ENCODE peak calls at places on chromosome 14, in seven cellular contexts. D is lung, J is progenitor cell of endocrine pancreas, T is HL-60, E is nephron progenitor cell, K is neural crest cell, F is AG09319. S is an unnamed sample.

GRCh38 chr14:57492859-57493258 is 798 bp downstream of the CCDC198 start:
- DNase-seq in F (peak), J (no peak), E (no peak), K (no peak), T (no peak), D (no peak), S (peak)

GRCh38 chr14:23449314-23449713 is 13.9 kb upstream of the MYH7 start:
- DNase-seq in E (no peak), D (no peak), T (no peak), J (no peak), F (no peak), K (no peak), S (no peak)

GRCh38 chr14:50835280-50835679 is 4.3 kb upstream of the NIN start:
- DNase-seq in K (no peak), T (no peak), D (no peak), F (no peak), E (no peak), J (no peak), S (no peak)

GRCh38 chr14:66074546-66074945 is 411.6 kb upstream of the CCDC196 start:
- DNase-seq in D (no peak), K (no peak), T (no peak), E (peak), J (no peak), F (no peak), S (no peak)

GRCh38 chr14:70057519-70058136 is 131.1 kb downstream of the SLC8A3 start:
- DNase-seq in D (no peak), T (no peak), E (no peak), F (no peak), K (no peak), J (no peak), S (no peak)

GRCh38 chr14:104548802-104549535 is 30.6 kb upstream of the C14orf180 start:
- DNase-seq in F (no peak), T (no peak), J (no peak), E (no peak), K (no peak), D (no peak), S (no peak)

GRCh38 chr14:73771848-73772705 is 57.9 kb upstream of the PNMA1 start:
- DNase-seq in F (no peak), J (no peak), D (no peak), T (peak), K (no peak), E (no peak), S (no peak)

GRCh38 chr14:78848234-78848820 is 678.2 kb downstream of the NRXN3 start:
- DNase-seq in D (peak), K (peak), T (no peak), J (peak), F (no peak), E (peak), S (no peak)

GRCh38 chr14:72439707-72440106 is 454.2 kb downstream of the DPF3 start:
- DNase-seq in D (no peak), J (no peak), T (no peak), E (no peak), F (no peak), K (no peak), S (no peak)

GRCh38 chr14:35366048-35366428 is 38.5 kb downstream of the NFKBIA start:
- DNase-seq in K (no peak), T (no peak), D (no peak), J (no peak), F (no peak), E (no peak), S (no peak)

GRCh38 chr14:104749111-104749649 is 3.8 kb upstream of the SIVA1 start:
- DNase-seq in D (no peak), J (no peak), F (no peak), K (no peak), E (no peak), T (no peak), S (peak)

GRCh38 chr14:60590907-60591510 is 58.3 kb downstream of the SIX1 start:
- DNase-seq in E (no peak), J (no peak), K (no peak), F (no peak), T (no peak), D (no peak), S (peak)

GRCh38 chr14:72723741-72724530 is 170.0 kb downstream of the DPF3 start:
- DNase-seq in F (no peak), E (no peak), D (no peak), J (no peak), T (no peak), K (no peak), S (no peak)

GRCh38 chr14:88327497-88327896 is 4.4 kb upstream of the KCNK10 start:
- DNase-seq in D (no peak), T (no peak), K (no peak), J (no peak), F (no peak), E (no peak), S (no peak)

GRCh38 chr14:68777644-68778043 is 15.2 kb downstream of the ZFP36L1 start:
- DNase-seq in D (no peak), T (no peak), E (no peak), F (no peak), K (no peak), J (no peak), S (no peak)

GRCh38 chr14:26281280-26281998 is 316.4 kb downstream of the NOVA1 start:
- DNase-seq in E (no peak), K (no peak), D (no peak), F (peak), J (no peak), T (no peak), S (no peak)

GRCh38 chr14:31657917-31658316 is 96.7 kb downstream of the NUBPL start:
- DNase-seq in J (no peak), T (no peak), K (no peak), E (no peak), D (no peak), F (no peak), S (no peak)

GRCh38 chr14:94132285-94132887 is 3.0 kb upstream of the IFI27L2 start:
- DNase-seq in E (peak), K (peak), T (peak), F (no peak), J (peak), D (peak), S (no peak)

GRCh38 chr14:22534547-22534946 is 54.5 kb downstream of the DAD1 start:
- DNase-seq in E (no peak), D (no peak), F (no peak), T (no peak), K (no peak), J (no peak), S (no peak)

GRCh38 chr14:73764881-73765280 is 50.7 kb upstream of the PNMA1 start:
- DNase-seq in E (no peak), D (peak), K (no peak), T (peak), F (no peak), J (no peak), S (no peak)

GRCh38 chr14:27686137-27686536 is 1080.5 kb upstream of the FOXG1 start:
- DNase-seq in F (no peak), D (no peak), E (no peak), T (no peak), J (no peak), K (no peak), S (no peak)

GRCh38 chr14:101928415-101928841 is 35.9 kb upstream of the DYNC1H1 start:
- DNase-seq in E (no peak), T (no peak), J (no peak), K (no peak), F (no peak), D (no peak), S (no peak)

DNA sequence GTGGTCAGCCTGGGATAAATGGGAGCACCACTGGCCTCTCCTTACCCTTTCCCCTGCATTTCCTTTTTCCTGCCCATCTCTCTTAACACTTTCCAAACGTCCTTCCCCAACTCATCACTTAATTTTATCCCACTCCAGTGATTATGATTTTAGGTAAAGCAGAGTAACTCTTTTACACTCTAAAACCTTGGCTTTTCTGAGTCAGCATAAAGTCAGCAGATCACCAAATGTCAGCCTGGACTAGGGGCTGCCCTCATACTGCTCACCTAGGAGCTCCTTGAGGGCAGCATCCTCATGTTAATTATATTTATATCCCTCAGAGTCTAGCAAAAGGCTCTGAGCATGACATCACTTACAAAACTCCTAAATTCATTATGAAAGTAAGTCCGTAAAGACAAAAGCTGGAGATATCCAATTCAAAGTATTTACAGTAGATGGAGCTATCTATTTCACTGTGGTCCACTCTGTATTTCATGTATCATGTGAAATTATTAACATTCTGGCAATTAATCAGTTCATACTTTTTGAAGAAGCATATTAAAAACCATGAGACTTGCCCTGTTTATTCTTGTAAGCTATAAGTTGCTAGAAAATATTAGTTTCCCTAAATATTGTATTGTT is 17.0 kb upstream of the DICER1 start:
- DNase-seq in K (no peak), T (no peak), J (no peak), F (no peak), E (no peak), D (no peak), S (no peak)
- TF ChIP-seq CTCF in K (no peak), T (no peak), J (no peak), F (no peak), E (no peak), D (no peak), S (no peak)

GRCh38 chr14:103127356-103127755 is 4.1 kb downstream of the TNFAIP2 start:
- DNase-seq in J (no peak), D (no peak), F (no peak), E (no peak), T (no peak), K (no peak), S (no peak)
- TF ChIP-seq CTCF in J (no peak), D (no peak), F (no peak), E (no peak), T (no peak), K (no peak), S (no peak)

GRCh38 chr14:53610947-53611346 is 345.7 kb downstream of the BMP4 start:
- DNase-seq in F (no peak), D (no peak), T (no peak), K (no peak), E (no peak), J (no peak), S (no peak)
- TF ChIP-seq CTCF in F (no peak), D (no peak), T (no peak), K (peak), E (no peak), J (peak), S (no peak)

GRCh38 chr14:96297000-96297399 is 41.0 kb downstream of the BDKRB1 start:
- DNase-seq in T (no peak), E (no peak), D (no peak), K (no peak), F (no peak), J (no peak), S (no peak)
- TF ChIP-seq CTCF in T (peak), E (peak), D (no peak), K (peak), F (peak), J (peak), S (peak)

DNA sequence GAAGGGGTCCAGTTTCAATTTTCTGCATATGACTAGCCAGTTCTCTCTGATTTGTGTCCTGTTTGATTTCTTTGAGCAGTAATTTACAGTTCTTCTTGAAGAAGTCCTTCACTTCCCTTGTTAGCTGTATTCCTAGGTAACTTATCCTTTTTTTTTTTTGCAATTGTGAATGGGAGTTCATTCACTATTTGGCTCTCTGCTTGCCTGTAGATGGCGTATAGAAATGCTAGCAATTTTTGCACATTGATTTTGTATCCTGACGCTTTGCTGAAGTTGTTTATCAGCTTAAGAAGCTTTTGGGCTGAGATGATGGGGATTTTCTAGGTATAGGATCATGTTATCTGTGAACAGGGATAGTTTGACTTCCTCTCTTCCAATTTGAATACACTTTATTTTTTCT is 77.6 kb upstream of the NID2 start:
- DNase-seq in K (no peak), D (no peak), E (no peak), J (no peak), T (no peak), F (no peak), S (no peak)
- TF ChIP-seq CTCF in K (no peak), D (no peak), E (no peak), J (no peak), T (no peak), F (peak), S (peak)

DNA sequence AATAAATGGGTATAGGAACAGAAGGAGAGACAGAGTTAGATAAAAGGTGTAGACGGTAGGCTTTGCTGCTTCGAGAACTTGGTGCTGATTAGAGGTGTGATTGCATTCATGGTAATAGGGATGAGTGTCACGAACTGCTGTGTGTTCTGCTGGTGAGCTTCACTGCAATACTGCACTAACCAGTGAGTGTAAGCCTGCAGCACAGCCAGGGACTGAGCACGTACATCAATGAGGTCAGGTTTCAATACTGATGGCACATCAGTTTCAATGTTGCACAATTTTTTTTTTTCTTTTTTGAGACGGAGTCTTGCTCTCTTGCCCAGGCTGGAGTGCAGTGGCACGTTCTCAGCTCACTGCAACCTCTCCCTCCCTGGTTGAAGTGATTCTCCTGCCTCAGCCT is 24.9 kb upstream of the EDDM3A start:
- DNase-seq in D (no peak), T (no peak), E (no peak), J (no peak), F (no peak), K (no peak), S (no peak)
- TF ChIP-seq CTCF in D (no peak), T (no peak), E (no peak), J (no peak), F (no peak), K (no peak), S (no peak)

S was measured in AG09309.